ENCODE peak calls at places on chromosomes 5 and 9, in seven cellular contexts. C is RWPE1, L is cardiac fibroblast, H is NCI-H774, K is mammary epithelial cell, Q is DND-41, Y is ACHN. Z is an unnamed sample.

GRCh38 chr9:137716694-137717287 is 98.0 kb downstream of the EHMT1 start:
- DNase-seq in C (no peak), L (no peak), H (no peak), K (no peak), Q (no peak), Y (no peak), Z (no peak)

GRCh38 chr9:87267251-87267679 is 230.4 kb upstream of the DAPK1 start:
- DNase-seq in C (no peak), L (no peak), H (no peak), K (no peak), Q (no peak), Y (no peak), Z (no peak)

GRCh38 chr5:9468070-9468388 is 77.8 kb downstream of the SEMA5A start:
- DNase-seq in C (peak), L (peak), H (no peak), K (peak), Q (no peak), Y (peak), Z (no peak)

GRCh38 chr5:2895196-2895595 is 143.7 kb upstream of the IRX2 start:
- DNase-seq in C (no peak), L (no peak), H (no peak), K (no peak), Q (no peak), Y (no peak), Z (no peak)

GRCh38 chr9:127187231-127187956 is 65.0 kb upstream of the ANGPTL2 start:
- DNase-seq in C (peak), L (peak), H (no peak), K (peak), Q (no peak), Y (peak), Z (no peak)

GRCh38 chr9:85007753-85008152 is 338.2 kb downstream of the NTRK2 start:
- DNase-seq in C (no peak), L (no peak), H (no peak), K (no peak), Q (no peak), Y (no peak), Z (no peak)

GRCh38 chr5:109805882-109806281 is 116.2 kb downstream of the MAN2A1 start:
- DNase-seq in C (no peak), L (no peak), H (no peak), K (no peak), Q (no peak), Y (peak), Z (no peak)

GRCh38 chr5:97629281-97629680 is 446.2 kb upstream of the RIOK2 start:
- DNase-seq in C (no peak), L (peak), H (no peak), K (peak), Q (no peak), Y (no peak), Z (no peak)

GRCh38 chr9:7243838-7244237 is 486.1 kb downstream of the KDM4C start:
- DNase-seq in C (no peak), L (no peak), H (peak), K (no peak), Q (no peak), Y (no peak), Z (no peak)

GRCh38 chr5:178282391-178282790 is 49.8 kb upstream of the PHYKPL start:
- DNase-seq in C (no peak), L (no peak), H (no peak), K (no peak), Q (no peak), Y (no peak), Z (no peak)

GRCh38 chr5:848671-849111 is 2.1 kb downstream of the ZDHHC11 start:
- DNase-seq in C (no peak), L (no peak), H (no peak), K (no peak), Q (no peak), Y (no peak), Z (no peak)

GRCh38 chr5:9288234-9288633 is 257.6 kb downstream of the SEMA5A start:
- DNase-seq in C (no peak), L (peak), H (no peak), K (no peak), Q (no peak), Y (no peak), Z (no peak)

GRCh38 chr5:43309122-43309521 is 4.1 kb downstream of the HMGCS1 start:
- DNase-seq in C (no peak), L (no peak), H (no peak), K (no peak), Q (no peak), Y (no peak), Z (no peak)

GRCh38 chr9:104577263-104577662 is 8.3 kb downstream of the OR13C8 start:
- DNase-seq in C (no peak), L (no peak), H (no peak), K (no peak), Q (no peak), Y (no peak), Z (no peak)

GRCh38 chr9:134378901-134379338 is 52.7 kb downstream of the RXRA start:
- DNase-seq in C (peak), L (no peak), H (no peak), K (peak), Q (no peak), Y (peak), Z (no peak)

GRCh38 chr9:6759114-6759977 is 1.6 kb downstream of the KDM4C start:
- DNase-seq in C (peak), L (peak), H (peak), K (peak), Q (no peak), Y (peak), Z (no peak)

GRCh38 chr5:34022131-34022705 is 14.4 kb upstream of the AMACR start:
- DNase-seq in C (no peak), L (peak), H (no peak), K (peak), Q (peak), Y (no peak), Z (no peak)

Z was measured in endothelial cell.